ENCODE peak calls at places on chromosome 5, in seven cellular contexts. J, L, Q, R, Y, T and V are unnamed samples.

GRCh38 chr5:74542477-74542876 is 98.1 kb downstream of the ENC1 start:
- DNase-seq in J (no peak), L (peak), Q (no peak), R (peak), Y (no peak), T (no peak), V (no peak)

GRCh38 chr5:28574616-28575015 is 1536.2 kb upstream of the CDH9 start:
- DNase-seq in J (no peak), L (no peak), Q (no peak), R (no peak), Y (no peak), T (no peak), V (no peak)

GRCh38 chr5:106321242-106321641 is 1349.5 kb downstream of the EFNA5 start:
- DNase-seq in J (no peak), L (no peak), Q (no peak), R (no peak), Y (no peak), T (no peak), V (no peak)

GRCh38 chr5:147693238-147693637 is 89.3 kb downstream of the JAKMIP2 start:
- DNase-seq in J (no peak), L (no peak), Q (no peak), R (no peak), Y (no peak), T (no peak), V (no peak)

GRCh38 chr5:154729613-154730012 is 25.6 kb upstream of the LARP1 start:
- DNase-seq in J (no peak), L (no peak), Q (no peak), R (no peak), Y (no peak), T (no peak), V (no peak)

GRCh38 chr5:150630459-150631325 is 9.8 kb upstream of the SYNPO start:
- DNase-seq in J (no peak), L (no peak), Q (no peak), R (no peak), Y (no peak), T (no peak), V (no peak)

GRCh38 chr5:76813982-76814562 is 4.8 kb upstream of the F2RL1 start:
- DNase-seq in J (no peak), L (peak), Q (no peak), R (peak), Y (no peak), T (no peak), V (no peak)

GRCh38 chr5:73215891-73216610 is 43.1 kb downstream of the TMEM174 start:
- DNase-seq in J (peak), L (peak), Q (peak), R (no peak), Y (no peak), T (peak), V (peak)

GRCh38 chr5:96745844-96746531 is 61.8 kb downstream of the ERAP1 start:
- DNase-seq in J (no peak), L (peak), Q (no peak), R (no peak), Y (no peak), T (no peak), V (no peak)

GRCh38 chr5:78751872-78752271 is 103.3 kb upstream of the LHFPL2 start:
- DNase-seq in J (no peak), L (peak), Q (no peak), R (no peak), Y (no peak), T (no peak), V (no peak)

GRCh38 chr5:53430618-53431252 is 49.7 kb upstream of the FST start:
- DNase-seq in J (no peak), L (peak), Q (no peak), R (no peak), Y (no peak), T (no peak), V (no peak)

GRCh38 chr5:95821110-95822021 is 1.2 kb downstream of the GLRX start:
- DNase-seq in J (no peak), L (peak), Q (no peak), R (no peak), Y (no peak), T (no peak), V (no peak)

GRCh38 chr5:79774171-79774854 is 84.7 kb downstream of the CMYA5 start:
- DNase-seq in J (peak), L (peak), Q (peak), R (no peak), Y (no peak), T (peak), V (no peak)

GRCh38 chr5:10310073-10310779 is 2.5 kb upstream of the CMBL start:
- DNase-seq in J (no peak), L (peak), Q (no peak), R (peak), Y (no peak), T (no peak), V (peak)

GRCh38 chr5:72956324-72957140 is 691 bp downstream of the FCHO2 start:
- DNase-seq in J (peak), L (peak), Q (peak), R (no peak), Y (no peak), T (peak), V (peak)

GRCh38 chr5:38923661-38924451 is 78.0 kb downstream of the OSMR start:
- DNase-seq in J (no peak), L (peak), Q (no peak), R (no peak), Y (peak), T (no peak), V (no peak)

GRCh38 chr5:141508808-141509611 is 20.1 kb downstream of the PCDHGC5 start:
- DNase-seq in J (no peak), L (peak), Q (peak), R (no peak), Y (peak), T (no peak), V (no peak)

GRCh38 chr5:168747987-168748777 is 169.0 kb upstream of the PANK3 start:
- DNase-seq in J (peak), L (peak), Q (peak), R (no peak), Y (no peak), T (peak), V (no peak)

GRCh38 chr5:137627293-137627692 is 108.6 kb downstream of the KLHL3 start:
- DNase-seq in J (no peak), L (no peak), Q (no peak), R (no peak), Y (no peak), T (no peak), V (no peak)

GRCh38 chr5:53601570-53601969 is 41.1 kb downstream of the NDUFS4 start:
- DNase-seq in J (no peak), L (no peak), Q (no peak), R (peak), Y (no peak), T (no peak), V (no peak)

GRCh38 chr5:179279347-179280094 is 65.7 kb downstream of the ADAMTS2 start:
- DNase-seq in J (peak), L (no peak), Q (no peak), R (no peak), Y (no peak), T (no peak), V (no peak)

GRCh38 chr5:38134750-38135330 is 123.5 kb upstream of the EGFLAM start:
- DNase-seq in J (no peak), L (no peak), Q (no peak), R (no peak), Y (no peak), T (no peak), V (no peak)

GRCh38 chr5:69288668-69289067 is 43.9 kb downstream of the CCDC125 start:
- DNase-seq in J (no peak), L (no peak), Q (no peak), R (no peak), Y (no peak), T (no peak), V (no peak)

GRCh38 chr5:123422433-123423277 is 548 bp downstream of the CEP120 start:
- DNase-seq in J (peak), L (peak), Q (no peak), R (no peak), Y (no peak), T (no peak), V (no peak)

GRCh38 chr5:145237843-145238242 is 597.3 kb downstream of the PRELID2 start:
- DNase-seq in J (peak), L (peak), Q (peak), R (peak), Y (no peak), T (no peak), V (no peak)

GRCh38 chr5:127650649-127651048 is 1.8 kb downstream of the CTXN3 start:
- DNase-seq in J (no peak), L (peak), Q (no peak), R (no peak), Y (no peak), T (no peak), V (no peak)